ENCODE peak calls at places on chromosomes 1 and 21, in four cellular contexts. One of them, this sample, is unnamed.

GRCh38 chr1:50232271-50232670 is 123.6 kb downstream of the ELAVL4 start:
- DNase-seq in GM12878: no peak
- DNase-seq in K562: no peak
- DNase-seq in HepG2: no peak
- DNase-seq in this sample: no peak

GRCh38 chr21:23887709-23888303 is 1719.5 kb downstream of the MRPL39 start:
- DNase-seq in GM12878: no peak
- DNase-seq in K562: no peak
- DNase-seq in HepG2: no peak
- DNase-seq in this sample: no peak

GRCh38 chr1:36992139-36992940 is 42.0 kb downstream of the GRIK3 start:
- DNase-seq in GM12878: no peak
- DNase-seq in K562: no peak
- DNase-seq in HepG2: no peak
- DNase-seq in this sample: no peak

GRCh38 chr1:154863702-154864174 is 6.3 kb downstream of the KCNN3 start:
- DNase-seq in GM12878: peak; percentile 85
- DNase-seq in K562: peak; percentile 79
- DNase-seq in HepG2: peak; percentile 34
- DNase-seq in this sample: peak; percentile 86

GRCh38 chr1:19799877-19800804 is at the start of gene TMCO4:
- DNase-seq in GM12878: no peak
- DNase-seq in K562: peak; percentile 45
- DNase-seq in HepG2: peak; percentile 25
- DNase-seq in this sample: peak; percentile 40

GRCh38 chr21:26843912-26844257 is 1.3 kb downstream of the ADAMTS1 start:
- DNase-seq in GM12878: no peak
- DNase-seq in K562: no peak
- DNase-seq in HepG2: no peak
- DNase-seq in this sample: no peak

GRCh38 chr1:234875953-234876814 is 252.5 kb downstream of the TOMM20 start:
- DNase-seq in GM12878: no peak
- DNase-seq in K562: peak; percentile 96
- DNase-seq in HepG2: peak; percentile 98
- DNase-seq in this sample: no peak

GRCh38 chr1:184755226-184756065 is 788 bp upstream of the EDEM3 start:
- DNase-seq in GM12878: no peak
- DNase-seq in K562: peak; percentile 42
- DNase-seq in HepG2: no peak
- DNase-seq in this sample: peak; percentile 22

GRCh38 chr1:159752135-159752580 is 28.6 kb upstream of the DUSP23 start:
- DNase-seq in GM12878: no peak
- DNase-seq in K562: no peak
- DNase-seq in HepG2: peak; percentile 21
- DNase-seq in this sample: no peak

GRCh38 chr1:183989078-183989577 is 48.4 kb downstream of the COLGALT2 start:
- DNase-seq in GM12878: peak; percentile 83
- DNase-seq in K562: peak; percentile 80
- DNase-seq in HepG2: no peak
- DNase-seq in this sample: no peak

GRCh38 chr1:71721532-71721931 is 560.8 kb downstream of the NEGR1 start:
- DNase-seq in GM12878: no peak
- DNase-seq in K562: no peak
- DNase-seq in HepG2: no peak
- DNase-seq in this sample: no peak

GRCh38 chr1:9715536-9716226 is 64.2 kb downstream of the PIK3CD start:
- DNase-seq in GM12878: no peak
- DNase-seq in K562: no peak
- DNase-seq in HepG2: no peak
- DNase-seq in this sample: no peak

GRCh38 chr1:216902669-216903388 is 179.6 kb upstream of the ESRRG start:
- DNase-seq in GM12878: no peak
- DNase-seq in K562: no peak
- DNase-seq in HepG2: peak; percentile 55
- DNase-seq in this sample: no peak

GRCh38 chr21:35428041-35428400 is 378.9 kb upstream of the RUNX1 start:
- DNase-seq in GM12878: no peak
- DNase-seq in K562: no peak
- DNase-seq in HepG2: no peak
- DNase-seq in this sample: no peak

GRCh38 chr1:34500451-34500850 is 254.4 kb upstream of the GJB5 start:
- DNase-seq in GM12878: no peak
- DNase-seq in K562: peak; percentile 25
- DNase-seq in HepG2: no peak
- DNase-seq in this sample: peak; percentile 29

GRCh38 chr21:14758849-14759248 is 212.7 kb upstream of the SAMSN1 start:
- DNase-seq in GM12878: no peak
- DNase-seq in K562: no peak
- DNase-seq in HepG2: no peak
- DNase-seq in this sample: no peak

GRCh38 chr1:202728951-202729350 is 18.7 kb upstream of the SYT2 start:
- DNase-seq in GM12878: no peak
- DNase-seq in K562: no peak
- DNase-seq in HepG2: no peak
- DNase-seq in this sample: no peak

GRCh38 chr1:238944028-238944427 is 442.3 kb upstream of the CHRM3 start:
- DNase-seq in GM12878: no peak
- DNase-seq in K562: no peak
- DNase-seq in HepG2: no peak
- DNase-seq in this sample: no peak

GRCh38 chr1:6923955-6924890 is 139.0 kb downstream of the CAMTA1 start:
- DNase-seq in GM12878: no peak
- DNase-seq in K562: no peak
- DNase-seq in HepG2: no peak
- DNase-seq in this sample: no peak

GRCh38 chr1:64084451-64084850 is 119.0 kb upstream of the UBE2U start:
- DNase-seq in GM12878: no peak
- DNase-seq in K562: no peak
- DNase-seq in HepG2: no peak
- DNase-seq in this sample: no peak

GRCh38 chr1:93839307-93839706 is 39.7 kb downstream of the DNTTIP2 start:
- DNase-seq in GM12878: no peak
- DNase-seq in K562: no peak
- DNase-seq in HepG2: no peak
- DNase-seq in this sample: no peak

GRCh38 chr1:1545946-1546737 is 5.7 kb upstream of the TMEM240 start:
- DNase-seq in GM12878: no peak
- DNase-seq in K562: no peak
- DNase-seq in HepG2: no peak
- DNase-seq in this sample: no peak

GRCh38 chr1:6499318-6499717 is 7.9 kb upstream of the PLEKHG5 start:
- DNase-seq in GM12878: no peak
- DNase-seq in K562: no peak
- DNase-seq in HepG2: no peak
- DNase-seq in this sample: no peak

GRCh38 chr1:112457241-112457640 is 51.5 kb upstream of the WNT2B start:
- DNase-seq in GM12878: no peak
- DNase-seq in K562: no peak
- DNase-seq in HepG2: no peak
- DNase-seq in this sample: no peak

GRCh38 chr1:16992102-16992501 is 11.7 kb upstream of the MFAP2 start:
- DNase-seq in GM12878: no peak
- DNase-seq in K562: no peak
- DNase-seq in HepG2: no peak
- DNase-seq in this sample: no peak

GRCh38 chr1:246691622-246692495 is 32.4 kb upstream of the SCCPDH start:
- DNase-seq in GM12878: no peak
- DNase-seq in K562: no peak
- DNase-seq in HepG2: no peak
- DNase-seq in this sample: no peak

GRCh38 chr1:116429821-116430374 is 56.9 kb downstream of the ATP1A1 start:
- DNase-seq in GM12878: no peak
- DNase-seq in K562: no peak
- DNase-seq in HepG2: no peak
- DNase-seq in this sample: no peak

GRCh38 chr1:46285730-46286477 is 17.5 kb downstream of the LRRC41 start:
- DNase-seq in GM12878: no peak
- DNase-seq in K562: peak; percentile 42
- DNase-seq in HepG2: no peak
- DNase-seq in this sample: peak; percentile 30

GRCh38 chr1:222182641-222183040 is 365.3 kb downstream of the HHIPL2 start:
- DNase-seq in GM12878: no peak
- DNase-seq in K562: no peak
- DNase-seq in HepG2: no peak
- DNase-seq in this sample: no peak

GRCh38 chr21:44878053-44878982 is 4.8 kb upstream of the PTTG1IP start:
- DNase-seq in GM12878: no peak
- DNase-seq in K562: peak; percentile 59
- DNase-seq in HepG2: peak; percentile 97
- DNase-seq in this sample: no peak

GRCh38 chr1:50139339-50139738 is 30.6 kb downstream of the ELAVL4 start:
- DNase-seq in GM12878: no peak
- DNase-seq in K562: no peak
- DNase-seq in HepG2: no peak
- DNase-seq in this sample: no peak

GRCh38 chr1:4256351-4256750 is 356.3 kb upstream of the C1orf174 start:
- DNase-seq in GM12878: no peak
- DNase-seq in K562: no peak
- DNase-seq in HepG2: no peak
- DNase-seq in this sample: no peak

GRCh38 chr1:2297246-2298011 is 69.3 kb downstream of the SKI start:
- DNase-seq in GM12878: no peak
- DNase-seq in K562: no peak
- DNase-seq in HepG2: no peak
- DNase-seq in this sample: no peak

GRCh38 chr1:240999826-241000225 is 357.2 kb downstream of the RGS7 start:
- DNase-seq in GM12878: no peak
- DNase-seq in K562: no peak
- DNase-seq in HepG2: no peak
- DNase-seq in this sample: no peak

GRCh38 chr1:6614019-6614952 is 755 bp downstream of the PHF13 start:
- DNase-seq in GM12878: no peak
- DNase-seq in K562: peak; percentile 97
- DNase-seq in HepG2: no peak
- DNase-seq in this sample: peak; percentile 58

DNA sequence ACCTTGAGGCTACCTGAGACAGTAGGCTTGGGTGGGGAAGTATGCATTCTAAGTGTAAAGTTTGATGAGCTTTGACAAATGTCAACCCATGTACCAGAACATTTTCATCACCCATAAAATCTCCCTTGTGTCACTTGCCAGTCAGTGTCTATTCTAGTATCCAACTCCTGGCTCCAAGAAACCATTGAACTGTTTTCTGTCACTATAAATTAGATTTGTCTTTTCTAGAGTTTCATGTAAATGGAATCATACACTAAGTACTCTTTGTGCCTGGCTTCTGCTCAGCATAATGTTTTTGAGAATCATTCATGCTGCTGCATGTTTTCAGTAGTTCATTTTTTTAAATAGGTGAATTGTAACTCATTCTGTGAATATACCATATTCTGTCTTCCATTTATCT is 165.4 kb downstream of the DNM3 start:
- DNase-seq in GM12878: no peak
- DNase-seq in K562: no peak
- DNase-seq in HepG2: no peak
- DNase-seq in this sample: no peak
- TF ChIP-seq FOXK2 in GM12878: no peak
- TF ChIP-seq FOXK2 in K562: no peak
- TF ChIP-seq FOXK2 in HepG2: no peak
- TF ChIP-seq FOXK2 in this sample: no peak

GRCh38 chr1:30757196-30757949 is at the start of gene LAPTM5:
- DNase-seq in GM12878: no peak
- DNase-seq in K562: no peak
- DNase-seq in HepG2: no peak
- DNase-seq in this sample: no peak
- TF ChIP-seq FOXK2 in GM12878: no peak
- TF ChIP-seq FOXK2 in K562: no peak
- TF ChIP-seq FOXK2 in HepG2: no peak
- TF ChIP-seq FOXK2 in this sample: no peak

GRCh38 chr1:33087677-33088076 is 6.7 kb downstream of the AZIN2 start:
- DNase-seq in GM12878: no peak
- DNase-seq in K562: no peak
- DNase-seq in HepG2: no peak
- DNase-seq in this sample: no peak
- TF ChIP-seq FOXK2 in GM12878: no peak
- TF ChIP-seq FOXK2 in K562: no peak
- TF ChIP-seq FOXK2 in HepG2: no peak
- TF ChIP-seq FOXK2 in this sample: no peak

GRCh38 chr21:46226146-46226545 is 2.4 kb downstream of the LSS start:
- DNase-seq in GM12878: no peak
- DNase-seq in K562: no peak
- DNase-seq in HepG2: no peak
- DNase-seq in this sample: no peak
- TF ChIP-seq FOXK2 in GM12878: no peak
- TF ChIP-seq FOXK2 in K562: no peak
- TF ChIP-seq FOXK2 in HepG2: no peak
- TF ChIP-seq FOXK2 in this sample: no peak

GRCh38 chr1:65791860-65792670 is 630 bp upstream of the PDE4B start:
- DNase-seq in GM12878: no peak
- DNase-seq in K562: no peak
- DNase-seq in HepG2: no peak
- DNase-seq in this sample: peak; percentile 46
- TF ChIP-seq FOXK2 in GM12878: no peak
- TF ChIP-seq FOXK2 in K562: no peak
- TF ChIP-seq FOXK2 in HepG2: no peak
- TF ChIP-seq FOXK2 in this sample: no peak

GRCh38 chr21:37145635-37146111 is 72.6 kb downstream of the TTC3 start:
- DNase-seq in GM12878: no peak
- DNase-seq in K562: no peak
- DNase-seq in HepG2: no peak
- DNase-seq in this sample: no peak
- TF ChIP-seq FOXK2 in GM12878: no peak
- TF ChIP-seq FOXK2 in K562: no peak
- TF ChIP-seq FOXK2 in HepG2: no peak
- TF ChIP-seq FOXK2 in this sample: no peak

This sample was measured in HEK293T.